ENCODE peak calls at places on chromosomes 5 and 9, in five cellular contexts. R is H1, F is sigmoid colon, E is tibial nerve, I is A549. N is an unnamed sample.

GRCh38 chr9:24931894-24932293 is 386.2 kb upstream of the IZUMO3 start:
- DNase-seq in R (no peak), I (no peak), E (no peak), F (no peak), N (no peak)

GRCh38 chr9:16915126-16915831 is 44.8 kb upstream of the BNC2 start:
- DNase-seq in R (no peak), E (no peak), F (no peak), I (no peak), N (no peak)

GRCh38 chr9:13791816-13792215 is 512.3 kb upstream of the MPDZ start:
- DNase-seq in F (no peak), I (no peak), E (no peak), R (no peak), N (no peak)

GRCh38 chr9:126638571-126639132 is 24.9 kb downstream of the LMX1B start:
- DNase-seq in R (peak; percentile 67), I (no peak), E (no peak), F (no peak), N (no peak)

GRCh38 chr9:134787601-134788531 is 92.7 kb upstream of the FCN2 start:
- DNase-seq in F (no peak), I (no peak), E (no peak), R (no peak), N (no peak)

GRCh38 chr9:2158111-2158610 is 143.0 kb downstream of the SMARCA2 start:
- DNase-seq in F (peak; percentile 67), E (peak; percentile 38), R (no peak), I (peak; percentile 48), N (no peak)

GRCh38 chr9:19642256-19642655 is 146.6 kb downstream of the SLC24A2 start:
- DNase-seq in R (no peak), I (no peak), E (no peak), F (no peak), N (no peak)

GRCh38 chr9:127905788-127906191 is 6.4 kb upstream of the ST6GALNAC6 start:
- DNase-seq in E (no peak), I (no peak), R (no peak), F (no peak), N (no peak)

GRCh38 chr9:18666348-18666747 is 192.4 kb downstream of the ADAMTSL1 start:
- DNase-seq in F (no peak), E (no peak), I (no peak), R (no peak), N (no peak)

GRCh38 chr5:26329562-26330189 is 708.7 kb downstream of the CDH9 start:
- DNase-seq in F (no peak), R (no peak), E (no peak), I (no peak), N (no peak)

DNA sequence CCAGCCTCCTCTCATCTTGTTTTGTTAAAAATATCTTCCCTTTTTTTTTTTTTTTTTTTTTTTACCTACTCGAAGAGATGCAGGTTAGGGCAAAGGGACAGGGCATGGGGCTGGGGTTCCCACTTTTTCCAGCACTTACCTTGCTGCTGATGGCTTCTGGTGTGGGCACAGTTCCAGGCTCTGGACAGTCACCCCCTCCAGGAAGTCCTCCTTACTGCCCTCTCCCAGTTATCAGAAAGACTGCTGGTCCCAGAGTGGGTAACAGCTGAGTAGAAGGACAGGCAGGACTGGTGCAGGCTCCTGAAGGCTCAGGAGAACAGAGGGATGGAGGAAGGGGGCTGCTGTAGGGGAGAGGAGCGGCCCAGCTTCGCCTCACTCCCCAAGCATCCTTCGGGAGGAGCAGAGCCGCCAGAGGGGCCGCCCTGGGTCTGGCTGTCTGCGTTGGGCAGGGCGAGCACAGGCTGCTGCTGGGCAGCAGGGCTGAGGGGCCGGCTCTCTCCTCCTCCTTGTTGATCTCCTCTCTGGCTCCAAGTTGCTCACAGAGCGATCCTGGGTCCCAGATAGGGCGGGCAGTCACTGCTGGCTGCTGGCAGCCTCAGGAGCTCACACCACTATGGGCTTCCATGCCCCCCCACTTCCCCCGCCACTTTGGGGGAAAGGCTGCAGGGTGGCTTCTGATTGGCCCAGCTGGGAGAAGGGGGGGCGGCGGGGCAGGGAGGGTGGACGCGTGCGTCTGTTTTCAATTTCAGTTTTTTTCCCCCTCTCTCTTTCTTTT is at the start of gene PDGFRB:
- DNase-seq in E (peak; percentile 93), R (peak; percentile 79), I (no peak), F (peak; percentile 98), N (peak; percentile 95)
- TF ChIP-seq POLR2A in E (peak; percentile 83), R (peak; percentile 18), I (no peak), F (peak; percentile 78), N (peak; percentile 65)

DNA sequence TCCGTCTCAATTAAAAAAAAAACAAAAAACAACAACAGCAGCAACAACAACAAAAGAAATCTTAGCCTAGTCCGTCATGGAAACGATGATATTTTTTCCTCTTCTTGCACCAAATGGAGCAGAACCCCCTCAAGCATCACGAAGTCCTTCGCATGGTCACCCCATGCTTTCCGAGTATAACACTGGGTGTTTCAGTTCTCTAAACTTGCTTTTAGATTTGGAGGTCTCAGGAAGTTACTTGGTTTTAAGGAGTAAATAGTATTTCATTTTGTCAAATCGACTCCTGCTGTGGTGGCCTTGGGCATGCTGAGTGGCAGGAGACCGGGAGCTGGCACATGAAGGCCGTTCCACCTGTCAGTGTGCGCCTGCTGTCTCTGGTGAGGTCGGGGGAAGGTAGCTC is 118.5 kb upstream of the CACNA1B start:
- DNase-seq in R (no peak), I (no peak), F (peak; percentile 46), E (no peak), N (no peak)
- TF ChIP-seq EP300 in R (no peak), I (no peak), F (no peak), E (no peak), N (no peak)

GRCh38 chr9:98118640-98119601 is at the start of gene TRIM14:
- DNase-seq in F (peak; percentile 71), R (peak; percentile 80), E (peak; percentile 22), I (peak; percentile 83), N (no peak)
- TF ChIP-seq CTCF in F (no peak), R (peak; percentile 15), E (no peak), I (peak; percentile 38), N (no peak)

GRCh38 chr5:179612577-179613459 is 10.7 kb downstream of the HNRNPH1 start:
- DNase-seq in R (no peak), I (no peak), F (peak; percentile 56), E (no peak), N (peak; percentile 35)

GRCh38 chr5:179616002-179616594 is 7.4 kb downstream of the HNRNPH1 start:
- DNase-seq in I (no peak), E (no peak), F (peak; percentile 2), R (no peak), N (peak; percentile 33)

GRCh38 chr5:179615203-179615602 is 8.3 kb downstream of the HNRNPH1 start:
- DNase-seq in I (no peak), R (no peak), F (no peak), E (no peak), N (peak; percentile 21)

GRCh38 chr5:179614745-179615144 is 8.7 kb downstream of the HNRNPH1 start:
- DNase-seq in E (no peak), R (no peak), I (no peak), F (peak; percentile 24), N (peak; percentile 20)

DNA sequence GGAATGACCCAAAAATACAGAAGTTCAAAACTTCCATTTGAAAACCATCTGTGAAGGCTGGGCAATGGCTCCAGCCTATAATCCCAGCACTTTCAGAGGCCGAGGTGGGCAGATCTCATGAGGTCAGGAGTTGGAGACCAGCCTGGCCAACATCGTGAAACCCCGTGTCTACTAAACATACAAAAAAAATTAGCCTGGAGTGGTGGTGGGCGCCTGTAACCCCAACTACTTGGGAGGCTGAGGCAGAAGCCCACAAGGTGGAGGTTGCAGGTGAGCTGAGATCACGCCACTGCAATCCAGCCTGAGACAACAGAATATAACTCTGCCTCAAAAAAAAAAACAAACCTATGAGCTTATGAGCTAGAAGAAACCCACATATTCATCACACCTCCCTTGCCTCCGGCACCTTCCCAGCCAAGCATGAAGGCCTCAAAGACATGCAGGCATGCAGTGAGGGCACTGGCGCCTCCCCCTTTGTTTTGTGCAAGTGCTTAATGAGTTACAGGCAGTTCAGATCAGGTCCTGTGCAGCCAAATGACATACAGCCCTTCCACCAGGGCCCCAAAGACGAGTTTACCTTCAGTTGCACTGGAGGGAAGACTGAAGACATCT is 9.9 kb downstream of the HNRNPH1 start:
- DNase-seq in F (peak; percentile 54), E (no peak), R (no peak), I (no peak), N (peak; percentile 36)
- TF ChIP-seq POLR2A in F (no peak), E (no peak), R (peak; percentile 68), I (no peak), N (no peak)

GRCh38 chr9:108142504-108143201 is 653.1 kb upstream of the KLF4 start:
- DNase-seq in R (peak; percentile 45), F (peak; percentile 97), I (no peak), E (peak; percentile 76), N (peak; percentile 95)
- TF ChIP-seq EP300 in R (no peak), F (peak; percentile 34), I (no peak), E (peak; percentile 65), N (peak; percentile 96)